ENCODE peak calls at places on chromosome 3, in six cellular contexts. H is memory B cell, Y is HCEC 1CT, N is midbrain, W is M059J, B is non-pigmented ciliary epithelial cell. R is an unnamed sample.

GRCh38 chr3:169661567-169662214 is 1.8 kb downstream of the MECOM start:
- DNase-seq in H (no peak), Y (peak), N (no peak), B (no peak), W (peak), R (no peak)

GRCh38 chr3:141575879-141576743 is 89.3 kb downstream of the RASA2 start:
- DNase-seq in N (peak), Y (peak), W (peak), B (no peak), H (no peak), R (peak)

GRCh38 chr3:9507586-9508578 is 45.7 kb downstream of the LHFPL4 start:
- DNase-seq in W (no peak), B (no peak), Y (no peak), H (no peak), N (no peak), R (no peak)

GRCh38 chr3:68009865-68010264 is 355.5 kb upstream of the SUCLG2 start:
- DNase-seq in H (no peak), Y (no peak), B (no peak), W (no peak), N (no peak), R (no peak)

GRCh38 chr3:133125171-133125570 is 87.0 kb downstream of the TMEM108 start:
- DNase-seq in H (no peak), B (no peak), N (no peak), W (no peak), Y (no peak), R (no peak)

GRCh38 chr3:172258616-172259015 is 189.6 kb downstream of the GHSR start:
- DNase-seq in H (no peak), N (no peak), Y (no peak), B (no peak), W (no peak), R (no peak)

GRCh38 chr3:13229291-13229949 is 156.2 kb upstream of the IQSEC1 start:
- DNase-seq in H (no peak), W (no peak), B (no peak), Y (no peak), N (no peak), R (no peak)

GRCh38 chr3:191358929-191359328 is 28.6 kb upstream of the UTS2B start:
- DNase-seq in B (no peak), N (no peak), Y (no peak), W (no peak), H (no peak), R (no peak)

GRCh38 chr3:66228707-66229106 is 7.9 kb downstream of the SLC25A26 start:
- DNase-seq in H (no peak), N (no peak), Y (no peak), B (no peak), W (no peak), R (no peak)

GRCh38 chr3:112770026-112770626 is 76.5 kb downstream of the CD200R1L start:
- DNase-seq in N (no peak), W (peak), Y (peak), B (peak), H (no peak), R (no peak)

GRCh38 chr3:114900908-114901307 is 246.2 kb downstream of the ZBTB20 start:
- DNase-seq in H (no peak), N (no peak), W (peak), B (no peak), Y (no peak), R (no peak)

GRCh38 chr3:151999936-152000335 is 126.5 kb downstream of the SUCNR1 start:
- DNase-seq in Y (no peak), B (no peak), H (no peak), W (peak), N (no peak), R (no peak)

GRCh38 chr3:71998995-71999673 is 214.2 kb upstream of the PROK2 start:
- DNase-seq in Y (peak), W (peak), B (peak), N (no peak), H (no peak), R (no peak)

GRCh38 chr3:72582211-72582878 is 265.9 kb downstream of the SHQ1 start:
- DNase-seq in B (no peak), Y (no peak), H (no peak), W (no peak), N (no peak), R (peak)

GRCh38 chr3:158395421-158395820 is 175.6 kb upstream of the MLF1 start:
- DNase-seq in W (peak), Y (no peak), H (no peak), B (no peak), N (no peak), R (no peak)